ENCODE peak calls at places on chromosomes 12 and 14, in nine cellular contexts. H is stimulated activated CD4-positive, alpha-beta T cell treated with anti-CD3 and anti-CD28 coated beads, Interleukin-12 subunit alpha, Interleukin-12 subunit beta, amount 100 ng/mL, for 48 hours; K is GM10248; I is aorta; L is T-helper 17 cell; Z is SW 1271; M is left colon; G is AG10803; Q is ACHN. E is an unnamed sample.

GRCh38 chr12:15632708-15633107 is 156.5 kb downstream of the EPS8 start:
- DNase-seq in H (no peak), K (no peak), I (no peak), L (no peak), Z (no peak), M (no peak), G (no peak), Q (no peak), E (no peak)

GRCh38 chr14:91302391-91302790 is 57.9 kb upstream of the GPR68 start:
- DNase-seq in H (peak; percentile 40), K (peak; percentile 66), I (no peak), L (no peak), Z (no peak), M (no peak), G (no peak), Q (no peak), E (no peak)

GRCh38 chr14:65658202-65658601 is 245.7 kb downstream of the FUT8 start:
- DNase-seq in H (no peak), K (no peak), I (no peak), L (no peak), Z (no peak), M (no peak), G (peak; percentile 72), Q (no peak), E (no peak)

GRCh38 chr14:26867171-26867757 is 269.4 kb upstream of the NOVA1 start:
- DNase-seq in H (no peak), K (no peak), I (no peak), L (no peak), Z (no peak), M (no peak), G (no peak), Q (peak; percentile 58), E (no peak)

GRCh38 chr12:12466157-12466556 is 96.5 kb downstream of the DUSP16 start:
- DNase-seq in H (no peak), K (no peak), I (no peak), L (peak; percentile 65), Z (no peak), M (no peak), G (no peak), Q (no peak), E (no peak)

GRCh38 chr14:37116933-37117844 is 55.2 kb downstream of the SLC25A21 start:
- DNase-seq in H (no peak), K (no peak), I (no peak), L (no peak), Z (peak; percentile 13), M (no peak), G (peak; percentile 62), Q (peak; percentile 15), E (peak; percentile 36)

GRCh38 chr12:128258866-128259555 is 8.0 kb upstream of the TMEM132C start:
- DNase-seq in H (no peak), K (no peak), I (no peak), L (no peak), Z (no peak), M (no peak), G (no peak), Q (peak; percentile 21), E (no peak)

GRCh38 chr14:23335623-23336022 is 14.4 kb downstream of the PABPN1 start:
- DNase-seq in H (no peak), K (no peak), I (no peak), L (no peak), Z (no peak), M (no peak), G (no peak), Q (no peak), E (no peak)

GRCh38 chr12:85835417-85835809 is 796 bp downstream of the RASSF9 start:
- DNase-seq in H (no peak), K (no peak), I (no peak), L (no peak), Z (no peak), M (no peak), G (peak; percentile 57), Q (peak; percentile 50), E (no peak)

GRCh38 chr12:27650011-27650410 is 46.2 kb upstream of the REP15 start:
- DNase-seq in H (no peak), K (no peak), I (no peak), L (no peak), Z (no peak), M (no peak), G (no peak), Q (no peak), E (no peak)

GRCh38 chr14:99821519-99822165 is 28.4 kb downstream of the EML1 start:
- DNase-seq in H (no peak), K (no peak), I (no peak), L (no peak), Z (no peak), M (no peak), G (peak; percentile 91), Q (peak; percentile 28), E (peak; percentile 63)

GRCh38 chr12:51721281-51721940 is 127.1 kb downstream of the FIGNL2 start:
- DNase-seq in H (peak; percentile 38), K (peak; percentile 18), I (peak; percentile 87), L (peak; percentile 12), Z (no peak), M (no peak), G (no peak), Q (no peak), E (no peak)

GRCh38 chr12:121465921-121466799 is 66.2 kb downstream of the RNF34 start:
- DNase-seq in H (no peak), K (peak; percentile 36), I (no peak), L (peak; percentile 18), Z (no peak), M (no peak), G (peak; percentile 30), Q (peak; percentile 29), E (no peak)

GRCh38 chr14:71533396-71533795 is 398.8 kb upstream of the RGS6 start:
- DNase-seq in H (no peak), K (no peak), I (no peak), L (no peak), Z (no peak), M (no peak), G (peak; percentile 46), Q (no peak), E (no peak)

GRCh38 chr14:61388976-61389576 is 67.7 kb downstream of the PRKCH start:
- DNase-seq in H (no peak), K (no peak), I (no peak), L (no peak), Z (no peak), M (no peak), G (peak; percentile 1), Q (no peak), E (no peak)

E was measured in HFF-Myc.